ENCODE peak calls at places on chromosome 18, in eight cellular contexts. I is MM.1S; U is PC-3; P is transverse colon; Y is thyroid gland; X is CD4-positive, CD25-positive, alpha-beta regulatory T cell; W is naive thymus-derived CD4-positive, alpha-beta T cell; O is lower lobe of right lung. D is an unnamed sample. For H3K4me1, the result is how much of the 10 kb centered on the place peaks cover.

GRCh38 chr18:30903566-30903965 is 139.0 kb downstream of the DSC3 start:
- DNase-seq in I (no peak), U (peak), P (no peak), Y (no peak), X (no peak), W (no peak), O (no peak), D (no peak)

GRCh38 chr18:69580107-69580506 is 179.4 kb downstream of the DOK6 start:
- DNase-seq in I (peak), U (no peak), P (no peak), Y (no peak), X (peak), W (peak), O (no peak), D (no peak)

GRCh38 chr18:37564796-37565137 is 831 bp downstream of the CELF4 start:
- DNase-seq in I (no peak), U (peak), P (peak), Y (peak), X (no peak), W (no peak), O (peak), D (peak)

GRCh38 chr18:50879302-50880107 is 587 bp downstream of the ME2 start:
- DNase-seq in I (peak), U (peak), P (peak), Y (peak), X (peak), W (peak), O (peak), D (peak)

GRCh38 chr18:67421666-67422065 is 94.9 kb downstream of the DSEL start:
- DNase-seq in I (no peak), U (no peak), P (no peak), Y (no peak), X (no peak), W (no peak), O (no peak), D (no peak)

GRCh38 chr18:33828949-33829348 is 250.9 kb downstream of the ASXL3 start:
- DNase-seq in I (no peak), U (no peak), P (no peak), Y (no peak), X (no peak), W (no peak), O (no peak), D (no peak)

GRCh38 chr18:58069721-58070292 is 25.8 kb downstream of the NEDD4L start:
- DNase-seq in I (no peak), U (no peak), P (no peak), Y (no peak), X (no peak), W (no peak), O (no peak), D (no peak)

GRCh38 chr18:39773656-39774055 is 2181.4 kb upstream of the PIK3C3 start:
- DNase-seq in I (no peak), U (no peak), P (no peak), Y (no peak), X (no peak), W (no peak), O (no peak), D (no peak)

GRCh38 chr18:29145993-29146539 is 969.1 kb upstream of the CDH2 start:
- DNase-seq in I (no peak), U (no peak), P (no peak), Y (no peak), X (no peak), W (no peak), O (no peak), D (no peak)

GRCh38 chr18:50649821-50650220 is 89.9 kb downstream of the MAPK4 start:
- DNase-seq in I (no peak), U (no peak), P (peak), Y (peak), X (no peak), W (no peak), O (peak), D (no peak)

GRCh38 chr18:8982416-8983183 is 119.9 kb upstream of the NDUFV2 start:
- DNase-seq in I (peak), U (peak), P (peak), Y (no peak), X (no peak), W (no peak), O (no peak), D (no peak)

GRCh38 chr18:44897445-44898215 is 216.9 kb downstream of the SETBP1 start:
- DNase-seq in I (no peak), U (no peak), P (no peak), Y (no peak), X (no peak), W (no peak), O (no peak), D (no peak)

GRCh38 chr18:3008546-3008945 is 4.4 kb downstream of the LPIN2 start:
- DNase-seq in I (no peak), U (peak), P (no peak), Y (no peak), X (no peak), W (no peak), O (no peak), D (no peak)

GRCh38 chr18:57984490-57985109 is 59.4 kb upstream of the NEDD4L start:
- DNase-seq in I (no peak), U (no peak), P (no peak), Y (no peak), X (no peak), W (no peak), O (no peak), D (no peak)

GRCh38 chr18:67456691-67457090 is 59.8 kb downstream of the DSEL start:
- DNase-seq in I (no peak), U (no peak), P (no peak), Y (no peak), X (no peak), W (no peak), O (no peak), D (no peak)

GRCh38 chr18:26495267-26495666 is 53.1 kb downstream of the KCTD1 start:
- DNase-seq in I (no peak), U (no peak), P (no peak), Y (no peak), X (no peak), W (no peak), O (no peak), D (no peak)

GRCh38 chr18:74190086-74190485 is 41.8 kb downstream of the TIMM21 start:
- DNase-seq in I (no peak), U (no peak), P (no peak), Y (no peak), X (no peak), W (no peak), O (no peak), D (no peak)
- H3K4me1 ChIP-seq in I (under half), U (under half), P (under half), Y (under half), X (under half), W (under half), O (under half), D (under half)

DNA sequence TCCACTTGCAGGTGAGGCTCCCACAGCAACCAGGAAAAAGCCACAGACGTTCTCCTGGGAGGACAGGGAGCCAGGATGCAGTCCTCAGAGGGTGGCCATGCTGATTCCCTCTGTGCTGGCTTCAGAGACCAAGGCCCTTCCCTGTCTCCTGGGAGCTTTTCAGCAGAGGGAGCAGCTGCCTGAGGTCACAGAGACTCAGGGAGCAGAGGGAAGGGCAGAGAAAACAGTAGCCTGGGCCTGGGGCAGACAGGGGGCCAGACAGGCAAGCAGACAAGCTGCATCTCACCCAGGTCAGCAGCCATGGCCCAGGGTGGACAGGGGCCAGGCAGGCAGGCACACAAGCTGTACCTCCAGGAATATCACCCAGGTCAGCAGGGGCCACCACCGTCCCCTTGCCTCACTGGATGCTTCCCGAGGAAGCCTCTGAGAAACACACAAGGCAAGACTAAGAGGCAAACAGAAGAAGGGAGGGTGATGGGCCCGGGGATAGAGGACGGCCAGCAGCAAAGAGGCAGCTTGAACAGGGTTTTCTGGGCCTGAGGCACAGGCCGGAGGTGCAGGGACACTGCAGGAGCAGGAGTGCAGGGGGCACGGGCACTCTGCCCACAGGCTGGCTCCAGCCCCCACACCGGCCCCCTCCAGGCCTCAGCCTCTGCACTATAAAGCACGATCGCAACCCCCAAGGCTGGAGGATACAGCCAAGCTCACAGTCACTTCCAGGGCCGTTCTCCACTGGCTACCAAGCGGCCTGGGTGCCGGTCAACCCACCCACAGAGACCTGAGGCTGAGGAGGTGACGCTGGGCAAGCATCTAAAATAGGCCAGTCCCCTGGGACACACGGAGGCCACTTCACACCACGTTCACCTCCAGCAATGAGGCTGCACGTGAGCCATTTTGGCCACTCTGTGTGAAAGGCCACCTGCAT is 6.1 kb downstream of the SLC66A2 start:
- DNase-seq in I (no peak), U (no peak), P (peak), Y (no peak), X (no peak), W (no peak), O (peak), D (peak)
- H3K4me1 ChIP-seq in I (under half), U (under half), P (half or more), Y (half or more), X (under half), W (under half), O (half or more), D (half or more)

DNA sequence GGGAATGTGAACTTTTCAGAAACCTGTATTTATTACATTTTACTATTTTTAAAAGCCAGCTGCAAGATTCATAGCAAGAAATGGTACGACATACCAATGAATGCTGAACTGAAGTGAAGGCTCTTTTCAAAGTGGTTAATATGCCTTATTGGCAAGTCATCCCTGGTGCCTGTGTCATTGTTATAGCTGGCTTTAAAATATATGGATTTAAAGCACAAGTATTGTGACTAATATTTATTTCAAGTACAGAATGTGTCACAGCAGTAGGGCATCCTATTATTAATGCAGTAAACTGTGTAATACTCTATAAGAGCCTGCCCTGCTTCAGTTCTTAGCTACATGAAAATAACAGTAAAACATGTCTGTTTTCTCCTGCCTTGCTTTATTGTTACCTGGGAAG is 10.8 kb downstream of the TSHZ1 start:
- DNase-seq in I (no peak), U (no peak), P (no peak), Y (no peak), X (no peak), W (no peak), O (no peak), D (no peak)
- H3K4me1 ChIP-seq in I (under half), U (under half), P (under half), Y (under half), X (under half), W (under half), O (under half), D (under half)

GRCh38 chr18:54277899-54278298 is 8.6 kb downstream of the POLI start:
- DNase-seq in I (no peak), U (no peak), P (no peak), Y (no peak), X (no peak), W (no peak), O (no peak), D (no peak)

GRCh38 chr18:54278615-54279014 is 9.3 kb downstream of the POLI start:
- DNase-seq in I (no peak), U (no peak), P (no peak), Y (no peak), X (no peak), W (no peak), O (no peak), D (no peak)

GRCh38 chr18:54279477-54280205 is 10.3 kb downstream of the POLI start:
- DNase-seq in I (no peak), U (no peak), P (no peak), Y (no peak), X (no peak), W (no peak), O (no peak), D (no peak)

GRCh38 chr18:54284535-54284934 is 15.2 kb downstream of the POLI start:
- DNase-seq in I (no peak), U (no peak), P (no peak), Y (no peak), X (no peak), W (no peak), O (no peak), D (no peak)

DNA sequence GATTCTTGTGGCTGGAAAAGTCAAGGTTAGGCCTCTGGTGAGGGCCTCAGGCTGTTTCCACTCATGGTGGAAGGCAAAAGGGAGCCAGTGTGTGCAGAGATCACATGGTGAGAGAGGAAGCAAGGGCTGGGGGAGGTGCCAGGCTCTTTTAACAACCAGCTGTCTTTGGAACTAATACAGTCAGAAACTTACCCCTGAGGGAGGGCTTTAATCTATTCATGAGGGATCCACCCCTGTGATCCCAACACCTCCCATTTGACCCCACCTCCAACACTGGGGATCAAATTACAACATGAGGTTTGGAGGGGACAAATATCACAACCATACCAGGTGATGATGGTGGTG is 10.9 kb downstream of the POLI start:
- DNase-seq in I (no peak), U (no peak), P (no peak), Y (no peak), X (no peak), W (no peak), O (no peak), D (no peak)
- H3K4me1 ChIP-seq in I (under half), U (under half), P (under half), Y (under half), X (under half), W (under half), O (under half), D (under half)

DNA sequence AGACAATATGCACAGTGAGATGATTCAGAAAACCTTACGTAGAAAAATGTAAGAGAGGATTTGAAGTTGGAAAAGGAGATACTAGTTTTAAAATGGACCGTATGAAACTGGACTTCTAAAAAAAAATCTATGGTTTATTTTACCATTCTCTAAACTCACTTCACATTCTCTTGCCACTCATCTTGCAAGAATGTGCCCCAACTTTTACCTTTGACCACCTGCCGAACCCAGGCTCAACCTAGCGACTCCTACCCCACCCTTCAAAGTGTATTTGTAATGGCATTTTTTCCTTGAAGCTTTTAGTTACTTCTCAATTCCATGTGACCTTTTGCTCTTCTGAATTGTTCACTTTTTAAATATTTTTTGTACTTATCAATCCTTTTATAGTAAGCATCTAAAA is 160.8 kb downstream of the PHLPP1 start:
- DNase-seq in I (no peak), U (peak), P (no peak), Y (no peak), X (no peak), W (no peak), O (no peak), D (no peak)
- H3K4me1 ChIP-seq in I (under half), U (under half), P (under half), Y (under half), X (under half), W (under half), O (under half), D (under half)

DNA sequence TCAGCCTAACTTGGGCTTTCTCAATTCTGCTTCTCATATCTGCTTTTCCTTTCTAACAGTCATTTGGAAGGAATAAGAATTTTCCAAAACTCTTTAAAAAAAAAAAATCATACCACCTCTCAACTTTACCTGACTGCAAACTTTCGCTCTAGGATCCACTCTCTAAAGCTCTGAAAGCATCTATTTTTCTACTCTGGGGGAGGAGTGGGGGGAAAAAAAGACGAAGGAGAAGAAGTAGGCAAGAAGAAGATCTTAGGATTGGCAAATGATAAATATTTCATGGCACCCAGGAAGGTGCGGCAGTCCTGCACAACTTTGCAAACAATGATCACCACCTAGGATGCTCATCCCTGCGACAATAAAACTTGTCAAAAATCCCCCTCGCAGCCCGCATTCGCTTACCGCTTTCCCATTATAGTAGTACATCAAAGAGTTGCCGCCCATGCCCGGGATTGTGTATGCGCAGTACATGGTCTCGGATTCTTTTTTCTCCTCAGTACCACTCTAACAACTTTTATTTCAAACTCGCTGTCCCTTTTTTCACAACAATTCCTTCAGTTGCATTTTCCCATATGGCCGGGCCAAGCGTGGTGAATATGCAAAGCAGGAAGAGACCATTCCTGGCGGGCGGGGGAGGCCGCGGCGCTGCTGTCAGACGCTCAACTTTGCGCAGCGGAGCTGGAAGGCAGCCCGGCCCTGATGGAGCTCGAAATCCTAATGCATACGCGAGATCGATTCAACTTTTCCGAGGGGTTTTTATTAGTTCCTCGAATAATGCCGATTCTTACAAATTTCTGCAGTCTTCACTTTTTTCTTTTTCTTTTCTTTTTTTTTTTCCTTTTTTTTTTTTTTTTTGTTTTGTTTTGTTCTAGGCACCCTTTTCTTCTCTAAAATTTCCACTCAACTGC is 266.5 kb downstream of the TCF4 start:
- DNase-seq in I (peak), U (peak), P (peak), Y (peak), X (no peak), W (no peak), O (peak), D (peak)
- H3K4me1 ChIP-seq in I (under half), U (under half), P (under half), Y (under half), X (under half), W (under half), O (under half), D (under half)

DNA sequence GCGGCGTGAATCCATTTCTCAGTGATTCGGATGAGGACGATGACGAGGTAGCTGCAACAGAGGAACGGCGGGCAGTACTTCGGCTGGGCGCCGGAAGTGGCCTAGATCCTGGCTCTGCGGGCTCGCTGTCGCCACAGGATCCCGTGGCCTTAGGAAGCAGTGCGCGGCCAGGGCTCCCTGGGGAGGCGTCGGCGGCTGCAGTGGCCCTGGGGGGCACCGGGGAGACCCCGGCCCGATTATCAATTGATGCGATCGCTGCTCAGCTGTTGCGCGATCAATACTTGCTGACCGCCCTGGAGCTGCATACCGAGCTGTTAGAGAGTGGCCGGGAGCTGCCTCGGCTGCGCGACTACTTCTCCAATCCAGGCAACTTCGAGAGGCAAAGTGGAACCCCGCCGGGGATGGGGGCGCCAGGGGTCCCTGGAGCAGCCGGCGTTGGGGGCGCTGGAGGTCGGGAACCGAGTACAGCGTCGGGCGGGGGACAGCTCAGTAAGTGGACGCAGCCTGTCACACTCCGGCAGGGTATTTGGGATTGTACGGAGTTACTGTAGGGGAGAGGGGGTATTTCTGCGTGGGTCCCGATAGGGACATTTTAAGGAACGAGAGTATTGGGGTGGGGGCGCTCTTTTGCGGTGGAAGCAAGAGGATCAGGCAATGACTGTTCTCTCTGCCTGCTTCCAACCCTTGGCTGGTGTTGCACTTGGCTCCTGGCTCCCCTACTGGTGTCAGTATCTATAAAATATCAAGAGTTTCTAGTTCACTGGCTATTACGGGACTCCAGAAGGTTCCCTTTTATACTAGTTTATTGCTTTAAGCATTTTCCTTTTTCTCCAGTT is 706 bp downstream of the RELCH start:
- DNase-seq in I (peak), U (peak), P (peak), Y (peak), X (peak), W (peak), O (peak), D (no peak)
- H3K4me1 ChIP-seq in I (under half), U (under half), P (under half), Y (under half), X (half or more), W (under half), O (half or more), D (under half)